ENCODE peak calls at places on chromosomes 5 and 9, in nine cellular contexts. One of them, this sample, is unnamed.
A peak's percentile ranks its signal among the peaks of the same experiment; 100 is the strongest.

GRCh38 chr9:16712800-16713199 is 157.7 kb downstream of the BNC2 start:
- DNase-seq in suprapubic skin: no peak
- DNase-seq in sigmoid colon: no peak
- DNase-seq in A549: no peak
- DNase-seq in upper lobe of left lung: no peak
- DNase-seq in transverse colon: no peak
- DNase-seq in stomach: no peak
- DNase-seq in ovary: no peak
- DNase-seq in tibial nerve: no peak
- DNase-seq in this sample: no peak

GRCh38 chr9:127817881-127818434 is 15.3 kb downstream of the FPGS start:
- DNase-seq in suprapubic skin: no peak
- DNase-seq in sigmoid colon: no peak
- DNase-seq in A549: no peak
- DNase-seq in upper lobe of left lung: peak; percentile 66
- DNase-seq in transverse colon: no peak
- DNase-seq in stomach: no peak
- DNase-seq in ovary: peak; percentile 26
- DNase-seq in tibial nerve: no peak
- DNase-seq in this sample: no peak

GRCh38 chr5:168269950-168270349 is 21.5 kb upstream of the WWC1 start:
- DNase-seq in suprapubic skin: no peak
- DNase-seq in sigmoid colon: no peak
- DNase-seq in A549: peak; percentile 56
- DNase-seq in upper lobe of left lung: no peak
- DNase-seq in transverse colon: no peak
- DNase-seq in stomach: no peak
- DNase-seq in ovary: no peak
- DNase-seq in tibial nerve: no peak
- DNase-seq in this sample: no peak

GRCh38 chr5:65142511-65143011 is 339.2 kb downstream of the ADAMTS6 start:
- DNase-seq in suprapubic skin: no peak
- DNase-seq in sigmoid colon: no peak
- DNase-seq in A549: peak; percentile 11
- DNase-seq in upper lobe of left lung: no peak
- DNase-seq in transverse colon: no peak
- DNase-seq in stomach: no peak
- DNase-seq in ovary: no peak
- DNase-seq in tibial nerve: no peak
- DNase-seq in this sample: no peak

GRCh38 chr9:81824802-81825770 is 103.1 kb upstream of the SPATA31D4 start:
- DNase-seq in suprapubic skin: no peak
- DNase-seq in sigmoid colon: no peak
- DNase-seq in A549: no peak
- DNase-seq in upper lobe of left lung: no peak
- DNase-seq in transverse colon: no peak
- DNase-seq in stomach: no peak
- DNase-seq in ovary: no peak
- DNase-seq in tibial nerve: no peak
- DNase-seq in this sample: no peak

GRCh38 chr9:89538874-89539273 is 41.0 kb upstream of the SEMA4D start:
- DNase-seq in suprapubic skin: no peak
- DNase-seq in sigmoid colon: no peak
- DNase-seq in A549: no peak
- DNase-seq in upper lobe of left lung: no peak
- DNase-seq in transverse colon: no peak
- DNase-seq in stomach: no peak
- DNase-seq in ovary: no peak
- DNase-seq in tibial nerve: no peak
- DNase-seq in this sample: no peak

GRCh38 chr9:90882991-90883600 is 81.5 kb downstream of the SYK start:
- DNase-seq in suprapubic skin: no peak
- DNase-seq in sigmoid colon: no peak
- DNase-seq in A549: no peak
- DNase-seq in upper lobe of left lung: no peak
- DNase-seq in transverse colon: no peak
- DNase-seq in stomach: no peak
- DNase-seq in ovary: no peak
- DNase-seq in tibial nerve: no peak
- DNase-seq in this sample: no peak

GRCh38 chr5:33401482-33402390 is 39.0 kb upstream of the TARS1 start:
- DNase-seq in suprapubic skin: no peak
- DNase-seq in sigmoid colon: no peak
- DNase-seq in A549: peak; percentile 29
- DNase-seq in upper lobe of left lung: no peak
- DNase-seq in transverse colon: no peak
- DNase-seq in stomach: no peak
- DNase-seq in ovary: no peak
- DNase-seq in tibial nerve: no peak
- DNase-seq in this sample: no peak

GRCh38 chr5:131258733-131259132 is 5.1 kb upstream of the CDC42SE2 start:
- DNase-seq in suprapubic skin: no peak
- DNase-seq in sigmoid colon: no peak
- DNase-seq in A549: no peak
- DNase-seq in upper lobe of left lung: no peak
- DNase-seq in transverse colon: no peak
- DNase-seq in stomach: no peak
- DNase-seq in ovary: no peak
- DNase-seq in tibial nerve: no peak
- DNase-seq in this sample: no peak

GRCh38 chr5:39200081-39200480 is 19.3 kb downstream of the FYB1 start:
- DNase-seq in suprapubic skin: no peak
- DNase-seq in sigmoid colon: no peak
- DNase-seq in A549: no peak
- DNase-seq in upper lobe of left lung: no peak
- DNase-seq in transverse colon: no peak
- DNase-seq in stomach: no peak
- DNase-seq in ovary: no peak
- DNase-seq in tibial nerve: no peak
- DNase-seq in this sample: peak; percentile 64

GRCh38 chr5:435156-435790 is 7.7 kb upstream of the EXOC3 start:
- DNase-seq in suprapubic skin: peak; percentile 69
- DNase-seq in sigmoid colon: peak; percentile 53
- DNase-seq in A549: no peak
- DNase-seq in upper lobe of left lung: peak; percentile 64
- DNase-seq in transverse colon: peak; percentile 4
- DNase-seq in stomach: no peak
- DNase-seq in ovary: no peak
- DNase-seq in tibial nerve: no peak
- DNase-seq in this sample: no peak

GRCh38 chr9:28598396-28598795 is 1025.1 kb upstream of the C9orf72 start:
- DNase-seq in suprapubic skin: no peak
- DNase-seq in sigmoid colon: no peak
- DNase-seq in A549: no peak
- DNase-seq in upper lobe of left lung: no peak
- DNase-seq in transverse colon: no peak
- DNase-seq in stomach: no peak
- DNase-seq in ovary: no peak
- DNase-seq in tibial nerve: no peak
- DNase-seq in this sample: no peak

GRCh38 chr9:126862461-126862830 is 2.0 kb downstream of the ZBTB34 start:
- DNase-seq in suprapubic skin: no peak
- DNase-seq in sigmoid colon: no peak
- DNase-seq in A549: no peak
- DNase-seq in upper lobe of left lung: no peak
- DNase-seq in transverse colon: peak; percentile 46
- DNase-seq in stomach: no peak
- DNase-seq in ovary: no peak
- DNase-seq in tibial nerve: no peak
- DNase-seq in this sample: no peak

GRCh38 chr5:157747766-157748700 is 4.5 kb downstream of the LSM11 start:
- DNase-seq in suprapubic skin: no peak
- DNase-seq in sigmoid colon: no peak
- DNase-seq in A549: no peak
- DNase-seq in upper lobe of left lung: no peak
- DNase-seq in transverse colon: no peak
- DNase-seq in stomach: no peak
- DNase-seq in ovary: no peak
- DNase-seq in tibial nerve: no peak
- DNase-seq in this sample: no peak

GRCh38 chr5:133738271-133738670 is 125.9 kb upstream of the FSTL4 start:
- DNase-seq in suprapubic skin: no peak
- DNase-seq in sigmoid colon: no peak
- DNase-seq in A549: no peak
- DNase-seq in upper lobe of left lung: no peak
- DNase-seq in transverse colon: no peak
- DNase-seq in stomach: no peak
- DNase-seq in ovary: no peak
- DNase-seq in tibial nerve: no peak
- DNase-seq in this sample: peak; percentile 77

GRCh38 chr5:133734916-133735315 is 122.6 kb upstream of the FSTL4 start:
- DNase-seq in suprapubic skin: no peak
- DNase-seq in sigmoid colon: peak; percentile 32
- DNase-seq in A549: no peak
- DNase-seq in upper lobe of left lung: no peak
- DNase-seq in transverse colon: no peak
- DNase-seq in stomach: no peak
- DNase-seq in ovary: no peak
- DNase-seq in tibial nerve: no peak
- DNase-seq in this sample: peak; percentile 90

GRCh38 chr5:133739381-133739780 is 127.0 kb upstream of the FSTL4 start:
- DNase-seq in suprapubic skin: no peak
- DNase-seq in sigmoid colon: no peak
- DNase-seq in A549: no peak
- DNase-seq in upper lobe of left lung: no peak
- DNase-seq in transverse colon: no peak
- DNase-seq in stomach: no peak
- DNase-seq in ovary: no peak
- DNase-seq in tibial nerve: no peak
- DNase-seq in this sample: peak; percentile 55

GRCh38 chr5:133735346-133735745 is 123.0 kb upstream of the FSTL4 start:
- DNase-seq in suprapubic skin: no peak
- DNase-seq in sigmoid colon: no peak
- DNase-seq in A549: peak; percentile 36
- DNase-seq in upper lobe of left lung: no peak
- DNase-seq in transverse colon: no peak
- DNase-seq in stomach: no peak
- DNase-seq in ovary: no peak
- DNase-seq in tibial nerve: no peak
- DNase-seq in this sample: peak; percentile 72

DNA sequence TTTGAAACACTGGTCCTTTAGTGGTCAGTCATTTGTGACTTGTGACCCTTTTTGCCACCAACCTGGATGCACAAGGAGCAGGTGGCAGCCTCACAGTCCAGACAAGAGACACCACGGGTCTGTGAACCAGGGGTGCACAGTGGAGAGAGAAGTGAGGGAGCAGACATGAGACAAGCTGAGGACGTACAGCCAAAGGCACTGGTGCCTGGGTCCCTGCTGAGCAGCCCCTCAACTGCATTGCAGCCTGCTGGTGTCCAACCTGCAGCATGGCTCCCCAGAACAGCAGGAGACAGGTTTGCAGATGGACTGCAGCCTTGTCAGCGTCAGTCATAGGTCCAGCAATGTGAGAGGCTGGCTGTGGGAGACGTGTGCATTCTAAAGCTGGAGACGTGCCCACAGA is 124.2 kb upstream of the FSTL4 start:
- DNase-seq in suprapubic skin: no peak
- DNase-seq in sigmoid colon: no peak
- DNase-seq in A549: no peak
- DNase-seq in upper lobe of left lung: no peak
- DNase-seq in transverse colon: no peak
- DNase-seq in stomach: no peak
- DNase-seq in ovary: no peak
- DNase-seq in tibial nerve: no peak
- DNase-seq in this sample: peak; percentile 72
- TF ChIP-seq EP300 in suprapubic skin: no peak
- TF ChIP-seq EP300 in sigmoid colon: no peak
- TF ChIP-seq EP300 in A549: no peak
- TF ChIP-seq EP300 in upper lobe of left lung: no peak
- TF ChIP-seq EP300 in transverse colon: no peak
- TF ChIP-seq EP300 in stomach: no peak
- TF ChIP-seq EP300 in ovary: no peak
- TF ChIP-seq EP300 in tibial nerve: no peak
- TF ChIP-seq EP300 in this sample: no peak

GRCh38 chr5:142811840-142812557 is 41.8 kb downstream of the ARHGAP26 start:
- DNase-seq in suprapubic skin: no peak
- DNase-seq in sigmoid colon: no peak
- DNase-seq in A549: no peak
- DNase-seq in upper lobe of left lung: no peak
- DNase-seq in transverse colon: no peak
- DNase-seq in stomach: no peak
- DNase-seq in ovary: no peak
- DNase-seq in tibial nerve: no peak
- DNase-seq in this sample: no peak
- H3K4me1 ChIP-seq in suprapubic skin: peaks cover 35% of the 10 kb centered on the region
- H3K4me1 ChIP-seq in sigmoid colon: no peaks in the 10 kb centered on the region
- H3K4me1 ChIP-seq in A549: peaks cover 57% of the 10 kb centered on the region
- H3K4me1 ChIP-seq in upper lobe of left lung: peaks cover 61% of the 10 kb centered on the region
- H3K4me1 ChIP-seq in transverse colon: peaks cover 10% of the 10 kb centered on the region
- H3K4me1 ChIP-seq in stomach: peaks cover 56% of the 10 kb centered on the region
- H3K4me1 ChIP-seq in ovary: no peaks in the 10 kb centered on the region
- H3K4me1 ChIP-seq in tibial nerve: peaks cover 57% of the 10 kb centered on the region
- H3K4me1 ChIP-seq in this sample: peaks cover 72% of the 10 kb centered on the region

GRCh38 chr9:92603990-92604389 is 65.9 kb downstream of the IPPK start:
- DNase-seq in suprapubic skin: no peak
- DNase-seq in sigmoid colon: no peak
- DNase-seq in A549: no peak
- DNase-seq in upper lobe of left lung: no peak
- DNase-seq in transverse colon: no peak
- DNase-seq in stomach: no peak
- DNase-seq in ovary: no peak
- DNase-seq in tibial nerve: no peak
- DNase-seq in this sample: no peak

GRCh38 chr9:92598382-92598781 is 62.6 kb upstream of the ECM2 start:
- DNase-seq in suprapubic skin: no peak
- DNase-seq in sigmoid colon: no peak
- DNase-seq in A549: no peak
- DNase-seq in upper lobe of left lung: no peak
- DNase-seq in transverse colon: no peak
- DNase-seq in stomach: no peak
- DNase-seq in ovary: no peak
- DNase-seq in tibial nerve: no peak
- DNase-seq in this sample: no peak

GRCh38 chr9:92603100-92603499 is 66.8 kb downstream of the IPPK start:
- DNase-seq in suprapubic skin: no peak
- DNase-seq in sigmoid colon: no peak
- DNase-seq in A549: no peak
- DNase-seq in upper lobe of left lung: no peak
- DNase-seq in transverse colon: no peak
- DNase-seq in stomach: no peak
- DNase-seq in ovary: no peak
- DNase-seq in tibial nerve: no peak
- DNase-seq in this sample: no peak

GRCh38 chr9:92600742-92601261 is 65.0 kb upstream of the ECM2 start:
- DNase-seq in suprapubic skin: no peak
- DNase-seq in sigmoid colon: no peak
- DNase-seq in A549: no peak
- DNase-seq in upper lobe of left lung: no peak
- DNase-seq in transverse colon: no peak
- DNase-seq in stomach: no peak
- DNase-seq in ovary: no peak
- DNase-seq in tibial nerve: no peak
- DNase-seq in this sample: no peak

GRCh38 chr9:92600075-92600741 is 64.4 kb upstream of the ECM2 start:
- DNase-seq in suprapubic skin: no peak
- DNase-seq in sigmoid colon: no peak
- DNase-seq in A549: no peak
- DNase-seq in upper lobe of left lung: no peak
- DNase-seq in transverse colon: no peak
- DNase-seq in stomach: no peak
- DNase-seq in ovary: no peak
- DNase-seq in tibial nerve: no peak
- DNase-seq in this sample: no peak
- H3K27ac ChIP-seq in suprapubic skin: peak overlapping the region; percentile 90
- H3K27ac ChIP-seq in sigmoid colon: peak overlapping the region; percentile 48
- H3K27ac ChIP-seq in A549: no peak overlapping the region
- H3K27ac ChIP-seq in upper lobe of left lung: no peak overlapping the region
- H3K27ac ChIP-seq in transverse colon: peak overlapping the region; percentile 36
- H3K27ac ChIP-seq in stomach: peak overlapping the region; percentile 76
- H3K27ac ChIP-seq in ovary: no peak overlapping the region
- H3K27ac ChIP-seq in tibial nerve: no peak overlapping the region
- H3K27ac ChIP-seq in this sample: peak overlapping the region; percentile 36

GRCh38 chr5:177008716-177009115 is 2.1 kb upstream of the UIMC1 start:
- DNase-seq in suprapubic skin: no peak
- DNase-seq in sigmoid colon: no peak
- DNase-seq in A549: no peak
- DNase-seq in upper lobe of left lung: no peak
- DNase-seq in transverse colon: no peak
- DNase-seq in stomach: no peak
- DNase-seq in ovary: no peak
- DNase-seq in tibial nerve: no peak
- DNase-seq in this sample: no peak
- TF ChIP-seq EP300 in suprapubic skin: no peak
- TF ChIP-seq EP300 in sigmoid colon: no peak
- TF ChIP-seq EP300 in A549: no peak
- TF ChIP-seq EP300 in upper lobe of left lung: no peak
- TF ChIP-seq EP300 in transverse colon: no peak
- TF ChIP-seq EP300 in stomach: no peak
- TF ChIP-seq EP300 in ovary: no peak
- TF ChIP-seq EP300 in tibial nerve: no peak
- TF ChIP-seq EP300 in this sample: no peak

This sample was measured in esophagus muscularis mucosa.